ENCODE peak calls at places on chromosomes 4 and X, in seven cellular contexts. One of them, this sample, is unnamed.

GRCh38 chrX:46642145-46642544 is 68.6 kb downstream of the CHST7 start:
- DNase-seq in CD8-positive, alpha-beta T cell: peak; percentile 0
- DNase-seq in gastrocnemius medialis: no peak
- DNase-seq in colonic mucosa: no peak
- DNase-seq in adipocyte: peak; percentile 53
- DNase-seq in neuronal stem cell: no peak
- DNase-seq in Peyer's patch: no peak
- DNase-seq in this sample: no peak

GRCh38 chr4:3520796-3521600 is 11.2 kb downstream of the LRPAP1 start:
- DNase-seq in CD8-positive, alpha-beta T cell: no peak
- DNase-seq in gastrocnemius medialis: no peak
- DNase-seq in colonic mucosa: no peak
- DNase-seq in adipocyte: no peak
- DNase-seq in neuronal stem cell: no peak
- DNase-seq in Peyer's patch: no peak
- DNase-seq in this sample: no peak

GRCh38 chr4:139950568-139950967 is 203.4 kb downstream of the MAML3 start:
- DNase-seq in CD8-positive, alpha-beta T cell: no peak
- DNase-seq in gastrocnemius medialis: no peak
- DNase-seq in colonic mucosa: no peak
- DNase-seq in adipocyte: no peak
- DNase-seq in neuronal stem cell: no peak
- DNase-seq in Peyer's patch: no peak
- DNase-seq in this sample: no peak

GRCh38 chrX:48917139-48917980 is 1.5 kb downstream of the PIM2 start:
- DNase-seq in CD8-positive, alpha-beta T cell: peak; percentile 78
- DNase-seq in gastrocnemius medialis: peak; percentile 75
- DNase-seq in colonic mucosa: peak; percentile 91
- DNase-seq in adipocyte: peak; percentile 90
- DNase-seq in neuronal stem cell: peak; percentile 90
- DNase-seq in Peyer's patch: peak; percentile 89
- DNase-seq in this sample: peak; percentile 83

GRCh38 chrX:100194073-100194775 is 215.8 kb downstream of the PCDH19 start:
- DNase-seq in CD8-positive, alpha-beta T cell: no peak
- DNase-seq in gastrocnemius medialis: no peak
- DNase-seq in colonic mucosa: no peak
- DNase-seq in adipocyte: no peak
- DNase-seq in neuronal stem cell: no peak
- DNase-seq in Peyer's patch: no peak
- DNase-seq in this sample: no peak

GRCh38 chrX:29275928-29276327 is 688.7 kb downstream of the IL1RAPL1 start:
- DNase-seq in CD8-positive, alpha-beta T cell: no peak
- DNase-seq in gastrocnemius medialis: no peak
- DNase-seq in colonic mucosa: no peak
- DNase-seq in adipocyte: no peak
- DNase-seq in neuronal stem cell: no peak
- DNase-seq in Peyer's patch: no peak
- DNase-seq in this sample: no peak

GRCh38 chr4:134327274-134328122 is 125.9 kb upstream of the PABPC4L start:
- DNase-seq in CD8-positive, alpha-beta T cell: no peak
- DNase-seq in gastrocnemius medialis: no peak
- DNase-seq in colonic mucosa: no peak
- DNase-seq in adipocyte: no peak
- DNase-seq in neuronal stem cell: no peak
- DNase-seq in Peyer's patch: no peak
- DNase-seq in this sample: no peak

GRCh38 chrX:138849521-138849920 is 138.0 kb upstream of the FGF13 start:
- DNase-seq in CD8-positive, alpha-beta T cell: no peak
- DNase-seq in gastrocnemius medialis: no peak
- DNase-seq in colonic mucosa: no peak
- DNase-seq in adipocyte: no peak
- DNase-seq in neuronal stem cell: no peak
- DNase-seq in Peyer's patch: no peak
- DNase-seq in this sample: no peak

GRCh38 chr4:138311771-138312535 is 69.8 kb upstream of the SLC7A11 start:
- DNase-seq in CD8-positive, alpha-beta T cell: no peak
- DNase-seq in gastrocnemius medialis: no peak
- DNase-seq in colonic mucosa: no peak
- DNase-seq in adipocyte: peak; percentile 53
- DNase-seq in neuronal stem cell: no peak
- DNase-seq in Peyer's patch: no peak
- DNase-seq in this sample: no peak

GRCh38 chr4:117385531-117385930 is 300.2 kb upstream of the TRAM1L1 start:
- DNase-seq in CD8-positive, alpha-beta T cell: no peak
- DNase-seq in gastrocnemius medialis: no peak
- DNase-seq in colonic mucosa: no peak
- DNase-seq in adipocyte: peak; percentile 6
- DNase-seq in neuronal stem cell: no peak
- DNase-seq in Peyer's patch: no peak
- DNase-seq in this sample: no peak

GRCh38 chr4:139904406-139904805 is 238.8 kb downstream of the MGST2 start:
- DNase-seq in CD8-positive, alpha-beta T cell: no peak
- DNase-seq in gastrocnemius medialis: no peak
- DNase-seq in colonic mucosa: no peak
- DNase-seq in adipocyte: no peak
- DNase-seq in neuronal stem cell: no peak
- DNase-seq in Peyer's patch: no peak
- DNase-seq in this sample: no peak

GRCh38 chr4:16659120-16659519 is 239.3 kb downstream of the LDB2 start:
- DNase-seq in CD8-positive, alpha-beta T cell: no peak
- DNase-seq in gastrocnemius medialis: no peak
- DNase-seq in colonic mucosa: no peak
- DNase-seq in adipocyte: peak; percentile 86
- DNase-seq in neuronal stem cell: no peak
- DNase-seq in Peyer's patch: no peak
- DNase-seq in this sample: no peak

DNA sequence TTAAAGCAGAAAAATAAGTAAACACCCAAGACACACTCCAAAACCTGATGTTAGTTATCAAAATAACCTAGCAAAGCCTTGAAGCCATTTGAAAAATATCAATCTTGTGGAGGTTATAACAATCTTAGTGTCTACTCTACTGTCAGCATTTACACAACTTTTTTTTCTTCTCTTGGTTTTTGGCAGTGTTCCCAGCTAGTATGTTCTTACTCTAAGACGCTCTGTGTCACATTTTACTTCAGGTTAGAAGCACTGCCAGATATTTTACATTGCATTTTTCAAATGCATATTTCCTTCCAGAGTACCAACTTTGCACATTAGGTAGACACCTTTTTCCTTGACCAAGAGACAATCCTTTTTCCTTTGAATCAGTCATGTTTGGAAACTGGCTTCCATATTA is 114.0 kb upstream of the INPP4B start:
- DNase-seq in CD8-positive, alpha-beta T cell: no peak
- DNase-seq in gastrocnemius medialis: no peak
- DNase-seq in colonic mucosa: no peak
- DNase-seq in adipocyte: peak; percentile 45
- DNase-seq in neuronal stem cell: no peak
- DNase-seq in Peyer's patch: no peak
- DNase-seq in this sample: no peak
- H3K4me1 ChIP-seq in CD8-positive, alpha-beta T cell: no peaks in the 10 kb centered on the region
- H3K4me1 ChIP-seq in gastrocnemius medialis: peaks cover 40% of the 10 kb centered on the region
- H3K4me1 ChIP-seq in colonic mucosa: no peaks in the 10 kb centered on the region
- H3K4me1 ChIP-seq in adipocyte: peaks cover 8% of the 10 kb centered on the region
- H3K4me1 ChIP-seq in neuronal stem cell: peaks cover 5% of the 10 kb centered on the region
- H3K4me1 ChIP-seq in Peyer's patch: no peaks in the 10 kb centered on the region
- H3K4me1 ChIP-seq in this sample: no peaks in the 10 kb centered on the region

GRCh38 chrX:154443479-154443910 is 446 bp upstream of the FAM50A start:
- DNase-seq in CD8-positive, alpha-beta T cell: no peak
- DNase-seq in gastrocnemius medialis: no peak
- DNase-seq in colonic mucosa: no peak
- DNase-seq in adipocyte: peak; percentile 11
- DNase-seq in neuronal stem cell: no peak
- DNase-seq in Peyer's patch: no peak
- DNase-seq in this sample: no peak
- H3K4me3 ChIP-seq in CD8-positive, alpha-beta T cell: no peak overlapping the region
- H3K4me3 ChIP-seq in gastrocnemius medialis: peak overlapping the region; percentile 54
- H3K4me3 ChIP-seq in colonic mucosa: peak overlapping the region; percentile 54
- H3K4me3 ChIP-seq in adipocyte: peak overlapping the region; percentile 54
- H3K4me3 ChIP-seq in neuronal stem cell: peak overlapping the region; percentile 36
- H3K4me3 ChIP-seq in Peyer's patch: peak overlapping the region; percentile 80
- H3K4me3 ChIP-seq in this sample: no peak overlapping the region

DNA sequence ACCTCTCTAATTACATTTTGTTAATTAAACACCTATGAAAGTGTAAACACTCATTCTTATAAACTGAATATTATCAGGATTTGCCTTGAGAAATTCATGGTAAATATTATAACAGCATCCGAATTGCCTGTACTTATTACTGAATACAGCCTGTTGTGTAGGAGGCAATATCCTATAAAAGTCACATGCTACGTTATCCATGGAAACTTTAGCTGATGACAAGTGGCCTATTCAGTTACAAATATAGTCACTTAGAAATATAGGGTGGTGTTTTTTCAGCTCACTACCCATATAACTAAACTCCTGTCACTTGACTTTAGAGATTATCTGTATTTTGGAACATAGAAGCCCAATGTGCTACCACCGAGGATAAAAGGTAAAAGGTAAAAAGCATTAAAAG is 493.4 kb downstream of the INPP4B start:
- DNase-seq in CD8-positive, alpha-beta T cell: no peak
- DNase-seq in gastrocnemius medialis: no peak
- DNase-seq in colonic mucosa: no peak
- DNase-seq in adipocyte: no peak
- DNase-seq in neuronal stem cell: no peak
- DNase-seq in Peyer's patch: no peak
- DNase-seq in this sample: no peak
- H3K4me1 ChIP-seq in CD8-positive, alpha-beta T cell: peaks cover 76% of the 10 kb centered on the region
- H3K4me1 ChIP-seq in gastrocnemius medialis: peaks cover 70% of the 10 kb centered on the region
- H3K4me1 ChIP-seq in colonic mucosa: no peaks in the 10 kb centered on the region
- H3K4me1 ChIP-seq in adipocyte: peaks cover 34% of the 10 kb centered on the region
- H3K4me1 ChIP-seq in neuronal stem cell: peaks cover 11% of the 10 kb centered on the region
- H3K4me1 ChIP-seq in Peyer's patch: no peaks in the 10 kb centered on the region
- H3K4me1 ChIP-seq in this sample: peaks cover 87% of the 10 kb centered on the region

GRCh38 chrX:37817579-37817978 is 29.8 kb downstream of the DYNLT3 start:
- DNase-seq in CD8-positive, alpha-beta T cell: no peak
- DNase-seq in gastrocnemius medialis: no peak
- DNase-seq in colonic mucosa: no peak
- DNase-seq in adipocyte: no peak
- DNase-seq in neuronal stem cell: no peak
- DNase-seq in Peyer's patch: no peak
- DNase-seq in this sample: no peak
- H3K4me3 ChIP-seq in CD8-positive, alpha-beta T cell: no peak overlapping the region
- H3K4me3 ChIP-seq in gastrocnemius medialis: no peak overlapping the region
- H3K4me3 ChIP-seq in colonic mucosa: no peak overlapping the region
- H3K4me3 ChIP-seq in adipocyte: no peak overlapping the region
- H3K4me3 ChIP-seq in neuronal stem cell: no peak overlapping the region
- H3K4me3 ChIP-seq in Peyer's patch: no peak overlapping the region
- H3K4me3 ChIP-seq in this sample: no peak overlapping the region

DNA sequence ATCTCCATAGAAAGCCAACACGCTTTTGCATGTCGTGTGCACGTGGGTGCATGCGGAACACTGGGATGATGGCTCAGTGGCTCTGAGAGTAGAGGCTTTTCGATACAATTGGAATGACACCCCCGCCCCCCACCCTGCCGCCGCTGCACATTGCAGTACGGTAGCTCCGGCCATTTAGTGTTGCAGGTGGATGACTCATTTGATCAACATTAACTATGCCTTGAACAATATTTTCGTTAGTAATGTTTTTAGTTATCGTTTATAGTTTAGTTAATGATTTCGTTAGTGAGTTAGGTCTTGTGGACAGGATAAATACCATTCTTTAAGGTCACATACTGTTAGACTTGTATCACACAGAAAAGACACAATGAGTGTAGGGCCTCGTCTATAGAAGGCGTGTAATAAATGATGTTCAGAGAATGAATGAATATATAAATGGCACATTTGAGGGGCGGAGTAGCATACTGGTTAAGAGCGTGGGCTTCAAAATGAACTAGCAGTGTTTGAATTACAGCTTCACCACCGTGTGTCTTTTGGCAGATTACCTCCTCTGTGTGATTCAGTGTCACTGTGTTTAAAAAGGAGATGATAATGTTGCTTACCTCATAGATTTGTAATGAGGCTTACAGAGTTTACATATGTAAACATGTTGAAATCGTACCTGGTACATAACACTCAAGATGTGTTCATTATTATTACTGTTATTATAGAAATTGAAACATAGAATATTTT is 67.2 kb upstream of the TENM3 start:
- DNase-seq in CD8-positive, alpha-beta T cell: no peak
- DNase-seq in gastrocnemius medialis: no peak
- DNase-seq in colonic mucosa: no peak
- DNase-seq in adipocyte: no peak
- DNase-seq in neuronal stem cell: no peak
- DNase-seq in Peyer's patch: no peak
- DNase-seq in this sample: no peak
- H3K4me1 ChIP-seq in CD8-positive, alpha-beta T cell: no peaks in the 10 kb centered on the region
- H3K4me1 ChIP-seq in gastrocnemius medialis: no peaks in the 10 kb centered on the region
- H3K4me1 ChIP-seq in colonic mucosa: no peaks in the 10 kb centered on the region
- H3K4me1 ChIP-seq in adipocyte: peaks cover 15% of the 10 kb centered on the region
- H3K4me1 ChIP-seq in neuronal stem cell: peaks cover 26% of the 10 kb centered on the region
- H3K4me1 ChIP-seq in Peyer's patch: no peaks in the 10 kb centered on the region
- H3K4me1 ChIP-seq in this sample: no peaks in the 10 kb centered on the region

DNA sequence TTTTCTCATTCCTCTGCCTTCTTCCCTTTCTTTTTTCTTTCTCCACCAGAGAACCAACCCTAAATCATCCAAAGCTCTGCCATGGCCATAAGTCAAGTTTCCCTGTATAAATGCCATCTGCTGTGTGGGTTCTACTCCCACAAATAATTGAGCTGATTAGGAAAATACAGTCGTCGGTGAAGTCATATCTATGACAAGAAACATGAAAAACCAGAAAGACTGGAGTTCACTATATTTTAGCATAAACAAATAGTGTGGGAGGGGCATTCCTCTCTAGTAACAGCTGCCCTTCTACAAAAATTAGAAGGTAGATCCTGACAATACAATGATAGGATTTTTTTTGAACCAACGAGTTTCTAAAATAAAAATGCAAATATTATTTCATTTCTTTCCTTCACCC is 48.8 kb downstream of the SPOCK3 start:
- DNase-seq in CD8-positive, alpha-beta T cell: no peak
- DNase-seq in gastrocnemius medialis: no peak
- DNase-seq in colonic mucosa: no peak
- DNase-seq in adipocyte: no peak
- DNase-seq in neuronal stem cell: no peak
- DNase-seq in Peyer's patch: no peak
- DNase-seq in this sample: no peak
- H3K4me3 ChIP-seq in CD8-positive, alpha-beta T cell: no peak overlapping the region
- H3K4me3 ChIP-seq in gastrocnemius medialis: no peak overlapping the region
- H3K4me3 ChIP-seq in colonic mucosa: no peak overlapping the region
- H3K4me3 ChIP-seq in adipocyte: no peak overlapping the region
- H3K4me3 ChIP-seq in neuronal stem cell: no peak overlapping the region
- H3K4me3 ChIP-seq in Peyer's patch: no peak overlapping the region
- H3K4me3 ChIP-seq in this sample: no peak overlapping the region

GRCh38 chr4:54056360-54056759 is 8.0 kb downstream of the CHIC2 start:
- DNase-seq in CD8-positive, alpha-beta T cell: no peak
- DNase-seq in gastrocnemius medialis: no peak
- DNase-seq in colonic mucosa: no peak
- DNase-seq in adipocyte: no peak
- DNase-seq in neuronal stem cell: no peak
- DNase-seq in Peyer's patch: no peak
- DNase-seq in this sample: no peak
- H3K4me1 ChIP-seq in CD8-positive, alpha-beta T cell: peaks cover 50% of the 10 kb centered on the region
- H3K4me1 ChIP-seq in gastrocnemius medialis: peaks cover 54% of the 10 kb centered on the region
- H3K4me1 ChIP-seq in colonic mucosa: peaks cover 3% of the 10 kb centered on the region
- H3K4me1 ChIP-seq in adipocyte: peaks cover 68% of the 10 kb centered on the region
- H3K4me1 ChIP-seq in neuronal stem cell: no peaks in the 10 kb centered on the region
- H3K4me1 ChIP-seq in Peyer's patch: no peaks in the 10 kb centered on the region
- H3K4me1 ChIP-seq in this sample: peaks cover 43% of the 10 kb centered on the region

GRCh38 chr4:133151301-133151680 is 2.2 kb downstream of the PCDH10 start:
- DNase-seq in CD8-positive, alpha-beta T cell: no peak
- DNase-seq in gastrocnemius medialis: no peak
- DNase-seq in colonic mucosa: no peak
- DNase-seq in adipocyte: peak; percentile 51
- DNase-seq in neuronal stem cell: no peak
- DNase-seq in Peyer's patch: no peak
- DNase-seq in this sample: no peak
- H3K4me3 ChIP-seq in CD8-positive, alpha-beta T cell: no peak overlapping the region
- H3K4me3 ChIP-seq in gastrocnemius medialis: peak overlapping the region; percentile 27
- H3K4me3 ChIP-seq in colonic mucosa: no peak overlapping the region
- H3K4me3 ChIP-seq in adipocyte: peak overlapping the region; percentile 36
- H3K4me3 ChIP-seq in neuronal stem cell: peak overlapping the region; percentile 44
- H3K4me3 ChIP-seq in Peyer's patch: peak overlapping the region; percentile 22
- H3K4me3 ChIP-seq in this sample: no peak overlapping the region